ENCODE peak calls at places on chromosomes 1 and 21, in five cellular contexts. One of them, this sample, is unnamed.

GRCh38 chr1:84366786-84367185 is 31.5 kb upstream of the DNASE2B start:
- DNase-seq in aorta: no peak
- DNase-seq in KG1: no peak
- DNase-seq in HT-29: no peak
- DNase-seq in NCI-H1436: no peak
- DNase-seq in this sample: no peak

GRCh38 chr1:20377516-20378270 is 87.0 kb downstream of the VWA5B1 start:
- DNase-seq in HT-29: no peak
- DNase-seq in KG1: no peak
- DNase-seq in NCI-H1436: no peak
- DNase-seq in aorta: no peak
- DNase-seq in this sample: no peak

GRCh38 chr1:89908993-89909436 is 85.9 kb upstream of the ZNF326 start:
- DNase-seq in HT-29: no peak
- DNase-seq in aorta: no peak
- DNase-seq in KG1: no peak
- DNase-seq in NCI-H1436: no peak
- DNase-seq in this sample: no peak

GRCh38 chr1:159071970-159072582 is 4.5 kb downstream of the AIM2 start:
- DNase-seq in aorta: no peak
- DNase-seq in HT-29: peak
- DNase-seq in KG1: peak
- DNase-seq in NCI-H1436: no peak
- DNase-seq in this sample: no peak

GRCh38 chr21:38505654-38506523 is 7.6 kb upstream of the ERG start:
- DNase-seq in KG1: peak
- DNase-seq in aorta: no peak
- DNase-seq in NCI-H1436: peak
- DNase-seq in HT-29: peak
- DNase-seq in this sample: peak

GRCh38 chr1:84301759-84302380 is 362 bp downstream of the SAMD13 start:
- DNase-seq in KG1: no peak
- DNase-seq in HT-29: peak
- DNase-seq in aorta: no peak
- DNase-seq in NCI-H1436: no peak
- DNase-seq in this sample: no peak

GRCh38 chr21:46425061-46425460 is 33.6 kb upstream of the DIP2A start:
- DNase-seq in HT-29: no peak
- DNase-seq in aorta: no peak
- DNase-seq in NCI-H1436: no peak
- DNase-seq in KG1: no peak
- DNase-seq in this sample: no peak

GRCh38 chr1:214418380-214418779 is 133.0 kb downstream of the PTPN14 start:
- DNase-seq in NCI-H1436: no peak
- DNase-seq in KG1: no peak
- DNase-seq in aorta: no peak
- DNase-seq in HT-29: no peak
- DNase-seq in this sample: no peak

GRCh38 chr1:241411056-241411775 is 54.2 kb upstream of the RGS7 start:
- DNase-seq in NCI-H1436: no peak
- DNase-seq in aorta: no peak
- DNase-seq in KG1: no peak
- DNase-seq in HT-29: no peak
- DNase-seq in this sample: no peak

GRCh38 chr1:47351305-47351704 is 17.7 kb downstream of the CMPK1 start:
- DNase-seq in NCI-H1436: no peak
- DNase-seq in aorta: no peak
- DNase-seq in KG1: no peak
- DNase-seq in HT-29: no peak
- DNase-seq in this sample: no peak

This sample was measured in stimulated activated CD4-positive, alpha-beta T cell treated with anti-CD3 and anti-CD28 coated beads, Interleukin-15, amount 100 ng/mL, for 24 hours.